ENCODE peak calls at places on chromosomes 5 and 9, in four cellular contexts. C is mesendoderm, Q is H1, D is trophoblast cell. M is an unnamed sample. For H3K79me2, the result is how much of the 10 kb centered on the place peaks cover.

GRCh38 chr5:108259306-108259705 is 122.6 kb downstream of the FBXL17 start:
- DNase-seq in D (peak), C (peak), Q (no peak), M (no peak)

GRCh38 chr5:181131514-181131913 is 545 bp upstream of the OR2V1 start:
- DNase-seq in C (no peak), D (no peak), Q (no peak), M (no peak)

GRCh38 chr5:172554562-172554961 is 86.5 kb upstream of the NEURL1B start:
- DNase-seq in C (no peak), D (no peak), Q (no peak), M (no peak)

GRCh38 chr5:94788527-94788926 is 170.1 kb downstream of the SLF1 start:
- DNase-seq in Q (no peak), C (peak), D (no peak), M (no peak)

GRCh38 chr5:53480474-53481353 is at the start of gene FST:
- DNase-seq in C (peak), D (no peak), Q (peak), M (peak)

GRCh38 chr5:156124713-156125112 is 202.3 kb upstream of the SGCD start:
- DNase-seq in C (no peak), Q (no peak), D (no peak), M (no peak)

GRCh38 chr9:35560625-35561337 is 44.3 kb upstream of the TESK1 start:
- DNase-seq in Q (no peak), D (no peak), C (no peak), M (no peak)

GRCh38 chr9:71734953-71735352 is 33.4 kb downstream of the CEMIP2 start:
- DNase-seq in C (no peak), D (no peak), Q (no peak), M (no peak)

GRCh38 chr5:62296998-62297397 is 9.0 kb upstream of the KIF2A start:
- DNase-seq in D (no peak), C (no peak), Q (no peak), M (no peak)

GRCh38 chr9:97907632-97908031 is 14.7 kb downstream of the TRMO start:
- DNase-seq in D (no peak), C (no peak), Q (no peak), M (no peak)

GRCh38 chr5:138102454-138103320 is 18.9 kb downstream of the WNT8A start:
- DNase-seq in D (no peak), Q (no peak), C (no peak), M (no peak)

GRCh38 chr5:10875201-10875768 is 114.3 kb upstream of the DAP start:
- DNase-seq in Q (no peak), C (no peak), D (no peak), M (no peak)

GRCh38 chr9:85964526-85964925 is 23.6 kb downstream of the NAA35 start:
- DNase-seq in C (no peak), D (no peak), Q (no peak), M (no peak)

GRCh38 chr9:84711398-84711777 is 41.9 kb downstream of the NTRK2 start:
- DNase-seq in D (peak), Q (no peak), C (no peak), M (no peak)

GRCh38 chr5:180866296-180866695 is 5.2 kb upstream of the ZFP62 start:
- DNase-seq in Q (no peak), D (no peak), C (no peak), M (no peak)

GRCh38 chr9:74736635-74737034 is 151.1 kb downstream of the TRPM6 start:
- DNase-seq in D (no peak), C (no peak), Q (no peak), M (no peak)

GRCh38 chr5:151150484-151151262 is 6.9 kb downstream of the ANXA6 start:
- DNase-seq in Q (no peak), D (no peak), C (no peak), M (no peak)

GRCh38 chr5:55927861-55928655 is 66.7 kb downstream of the IL6ST start:
- DNase-seq in D (peak), C (no peak), Q (peak), M (no peak)

GRCh38 chr5:93164690-93165089 is 416.3 kb downstream of the NR2F1-AS1 start:
- DNase-seq in C (peak), D (no peak), Q (no peak), M (no peak)

GRCh38 chr5:83227611-83228010 is 150.3 kb downstream of the XRCC4 start:
- DNase-seq in C (no peak), D (no peak), Q (no peak), M (no peak)

GRCh38 chr9:72914750-72915149 is 38.1 kb downstream of the ALDH1A1 start:
- DNase-seq in D (no peak), Q (no peak), C (no peak), M (no peak)

GRCh38 chr5:79932510-79933504 is 58.3 kb downstream of the MTX3 start:
- DNase-seq in Q (no peak), D (no peak), C (no peak), M (no peak)

GRCh38 chr9:82148849-82149544 is 160.4 kb downstream of the SPATA31D1 start:
- DNase-seq in D (no peak), C (no peak), Q (no peak), M (no peak)

GRCh38 chr5:78287833-78288232 is 6.7 kb downstream of the AP3B1 start:
- DNase-seq in Q (no peak), D (peak), C (peak), M (no peak)

GRCh38 chr5:164097747-164098146 is 592.3 kb downstream of the MAT2B start:
- DNase-seq in D (peak), C (no peak), Q (no peak), M (no peak)

GRCh38 chr5:141654298-141654697 is 3.1 kb upstream of the FCHSD1 start:
- DNase-seq in Q (no peak), D (peak), C (no peak), M (no peak)

GRCh38 chr5:111277061-111277460 is 52.9 kb downstream of the CAMK4 start:
- DNase-seq in C (no peak), Q (no peak), D (no peak), M (no peak)

GRCh38 chr5:110414360-110414759 is 312.1 kb downstream of the TMEM232 start:
- DNase-seq in C (peak), Q (no peak), D (no peak), M (no peak)

GRCh38 chr5:148186248-148187003 is 16.4 kb upstream of the SPINK6 start:
- DNase-seq in D (peak), Q (no peak), C (no peak), M (no peak)

GRCh38 chr9:30609713-30610112 is 1774.7 kb upstream of the ACO1 start:
- DNase-seq in C (no peak), D (no peak), Q (no peak), M (no peak)

GRCh38 chr9:35385042-35385441 is 104.9 kb upstream of the RUSC2 start:
- DNase-seq in C (peak), D (no peak), Q (no peak), M (no peak)

GRCh38 chr9:37371565-37372464 is 50.7 kb upstream of the GRHPR start:
- DNase-seq in Q (no peak), C (no peak), D (peak), M (no peak)

GRCh38 chr9:123348317-123348992 is 7.5 kb upstream of the CRB2 start:
- DNase-seq in Q (no peak), D (no peak), C (no peak), M (no peak)

GRCh38 chr9:105007143-105007542 is 79.2 kb upstream of the ABCA1 start:
- DNase-seq in Q (no peak), C (no peak), D (peak), M (no peak)

GRCh38 chr5:54135042-54135441 is 175.3 kb downstream of the ARL15 start:
- DNase-seq in C (peak), D (no peak), Q (no peak), M (no peak)

GRCh38 chr5:150783422-150783928 is 4.9 kb downstream of the SMIM3 start:
- DNase-seq in Q (no peak), C (peak), D (peak), M (peak)

GRCh38 chr9:76255781-76256455 is 138.3 kb downstream of the RFK start:
- DNase-seq in D (peak), Q (no peak), C (no peak), M (no peak)

DNA sequence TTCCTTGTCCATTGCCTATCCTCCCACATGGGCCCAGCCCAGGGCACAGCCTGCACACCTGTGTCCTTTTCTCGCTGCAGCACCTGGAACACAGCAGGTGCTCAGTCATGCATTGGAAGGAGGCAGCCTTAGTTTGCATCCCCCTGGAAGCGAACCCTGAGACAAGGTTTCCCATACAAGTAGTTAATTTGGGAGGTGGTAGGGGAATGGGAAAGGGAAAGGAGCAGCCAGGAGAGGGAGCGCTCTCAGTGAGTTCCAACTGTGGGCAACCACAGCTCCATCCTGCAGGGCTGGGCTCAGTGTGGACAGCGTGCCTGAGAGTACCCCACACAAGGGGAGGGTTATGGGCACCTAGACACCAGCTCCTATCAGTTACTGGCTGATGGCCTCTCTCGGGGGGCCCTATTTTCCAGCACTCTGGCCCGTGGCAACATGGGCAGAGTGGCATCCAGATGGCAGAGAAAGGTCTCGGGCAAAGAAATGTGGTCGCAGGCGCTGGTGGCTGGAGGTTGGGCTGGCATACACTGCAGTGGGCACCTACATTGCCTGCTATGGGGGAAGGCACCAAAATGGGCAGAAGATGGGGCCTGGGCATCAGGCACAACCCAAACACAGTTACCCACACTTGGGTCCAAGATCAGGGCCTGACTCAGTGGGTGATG is 50.1 kb downstream of the TSPAN17 start:
- DNase-seq in D (no peak), Q (no peak), C (no peak), M (peak)
- H3K79me2 ChIP-seq in D (under half), Q (under half), C (under half), M (under half)

DNA sequence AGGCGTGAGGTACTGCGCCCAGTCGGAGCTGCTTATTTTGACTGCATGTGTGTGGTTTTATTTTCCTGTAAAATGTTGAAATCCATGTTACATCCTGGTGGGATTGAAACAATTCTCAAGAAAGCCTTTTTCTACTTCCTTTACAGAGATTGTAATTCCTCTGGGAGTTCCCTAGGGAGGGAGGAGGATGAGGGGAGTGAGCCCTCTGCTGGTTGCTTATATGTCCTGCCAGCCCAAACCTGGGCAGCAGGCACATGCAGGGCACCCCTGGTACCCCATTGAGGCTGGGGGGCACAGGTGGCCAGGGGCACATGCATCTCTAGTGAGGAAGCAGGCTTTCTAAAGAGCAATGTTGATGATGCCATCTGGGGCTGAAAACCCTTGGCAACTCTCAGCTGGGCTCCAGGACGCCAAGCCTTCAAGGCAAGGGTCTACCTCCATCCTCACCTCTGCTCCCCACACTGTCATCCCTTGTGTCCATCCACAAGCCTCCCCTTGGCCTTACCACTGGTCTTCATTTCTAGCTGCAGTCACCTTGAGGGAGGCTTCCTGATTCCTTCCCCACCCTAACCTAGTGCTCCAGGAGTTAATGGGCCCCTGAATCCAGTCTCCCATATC is 84.7 kb upstream of the TNFSF8 start:
- DNase-seq in C (peak), D (no peak), Q (peak), M (peak)
- H2AK5ac ChIP-seq in C (no peak), D (peak), Q (no peak), M (no peak)

DNA sequence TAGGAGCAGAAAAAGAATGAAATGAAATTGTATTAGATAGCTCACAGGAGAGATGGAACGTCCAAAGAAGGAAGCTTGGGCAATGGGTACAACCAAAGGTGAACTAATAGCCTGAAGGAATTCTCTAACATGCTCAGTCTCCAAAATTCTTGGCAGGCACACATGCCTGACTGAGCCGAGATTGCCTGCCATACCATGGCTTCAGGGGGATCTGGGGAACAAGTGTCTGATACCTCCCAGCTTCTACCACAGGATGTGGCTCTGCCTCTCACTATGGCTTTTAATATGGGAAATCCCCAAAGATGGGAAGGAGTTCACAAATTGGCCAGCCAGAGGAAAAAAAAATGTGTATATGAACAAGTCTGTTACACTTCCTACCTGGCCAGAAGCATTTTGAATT is 3.6 kb upstream of the PALM2AKAP2 start:
- DNase-seq in D (no peak), C (no peak), Q (no peak), M (no peak)
- H2BK120ac ChIP-seq in D (no peak), C (no peak), Q (no peak), M (no peak)

GRCh38 chr5:132487841-132488555 is 2.6 kb downstream of the IRF1 start:
- DNase-seq in D (no peak), C (no peak), Q (no peak), M (peak)

GRCh38 chr5:132488590-132488989 is 2.0 kb downstream of the IRF1 start:
- DNase-seq in Q (no peak), C (no peak), D (no peak), M (no peak)

GRCh38 chr5:132490484-132491367 is at the start of gene IRF1:
- DNase-seq in C (peak), D (peak), Q (peak), M (peak)

GRCh38 chr5:132489871-132490483 is 596 bp downstream of the IRF1 start:
- DNase-seq in D (no peak), C (no peak), Q (no peak), M (peak)

DNA sequence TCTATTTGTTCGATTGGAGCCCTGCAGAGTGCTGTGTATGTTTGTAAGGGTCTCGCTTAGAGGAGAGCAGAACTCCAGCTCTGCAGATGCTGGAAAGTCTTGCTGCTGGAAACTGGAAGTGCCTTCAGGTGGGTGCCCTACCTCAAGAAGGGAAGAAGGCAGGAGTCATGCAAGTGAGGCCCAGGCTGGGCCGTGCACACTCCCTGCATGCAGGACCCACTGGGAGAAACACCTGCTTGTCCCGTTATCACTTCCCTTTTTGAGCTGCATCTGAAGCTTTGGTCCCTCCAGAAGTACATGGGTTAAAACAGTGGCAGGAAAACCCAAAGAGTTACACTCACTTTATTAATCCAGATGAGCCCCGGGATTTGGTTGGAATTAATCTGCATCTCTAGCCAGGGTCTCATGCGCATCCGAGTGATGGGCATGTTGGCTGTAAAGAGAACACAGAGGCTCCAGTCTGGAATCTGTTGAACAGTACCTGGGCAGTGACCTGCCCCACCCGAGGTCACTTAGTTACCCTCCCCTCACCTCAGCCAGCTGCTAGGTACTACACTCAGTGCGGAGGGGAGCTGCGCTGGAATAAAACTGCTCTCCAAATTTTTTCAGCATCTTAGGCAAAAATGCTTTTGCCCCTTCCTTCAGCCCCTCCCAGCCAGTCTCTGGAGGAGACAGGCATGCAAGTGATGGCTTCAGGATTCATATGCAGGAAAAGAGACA is 1.4 kb downstream of the IRF1 start:
- DNase-seq in C (no peak), D (no peak), Q (no peak), M (peak)
- H3K79me2 ChIP-seq in C (under half), D (under half), Q (under half), M (under half)

DNA sequence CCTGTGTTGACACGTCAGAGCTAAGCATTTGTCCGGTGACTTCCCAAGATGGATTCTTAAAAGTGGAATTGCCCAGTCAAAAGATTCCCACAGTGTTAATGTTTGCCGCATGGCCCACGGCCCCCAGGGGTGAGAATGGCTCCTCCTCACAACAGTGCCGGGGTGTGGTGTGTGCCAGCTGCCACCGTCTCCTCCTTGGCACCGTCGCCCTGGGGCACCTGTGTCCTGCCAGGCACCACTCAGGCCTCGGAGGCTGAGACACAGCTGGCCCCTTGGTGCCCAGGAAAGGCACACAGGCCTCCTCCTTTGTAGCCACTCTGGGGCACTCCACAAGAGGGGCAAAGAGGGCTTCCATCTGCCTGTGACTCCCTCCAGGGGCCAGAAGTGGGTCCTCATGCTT is 4.3 kb downstream of the KCNT1 start:
- DNase-seq in D (no peak), C (no peak), Q (no peak), M (no peak)
- H2AK5ac ChIP-seq in D (no peak), C (no peak), Q (no peak), M (no peak)

GRCh38 chr9:133585481-133586367 is 23.5 kb downstream of the FAM163B start:
- DNase-seq in D (no peak), Q (peak), C (no peak), M (no peak)
- H2BK120ac ChIP-seq in D (peak), Q (no peak), C (no peak), M (no peak)

GRCh38 chr5:7534505-7534904 is 138.6 kb downstream of the ADCY2 start:
- DNase-seq in D (no peak), Q (no peak), C (no peak), M (no peak)

GRCh38 chr5:7533941-7534340 is 138.0 kb downstream of the ADCY2 start:
- DNase-seq in C (peak), Q (no peak), D (peak), M (no peak)

GRCh38 chr5:7529880-7530279 is 133.9 kb downstream of the ADCY2 start:
- DNase-seq in Q (no peak), D (no peak), C (no peak), M (no peak)
- H3K79me2 ChIP-seq in Q (under half), D (under half), C (under half), M (under half)

GRCh38 chr9:99051353-99051752 is 53.6 kb upstream of the TGFBR1 start:
- DNase-seq in D (no peak), C (no peak), Q (no peak), M (no peak)
- H2AK5ac ChIP-seq in D (no peak), C (no peak), Q (no peak), M (no peak)

GRCh38 chr5:104095527-104095926 is 532.9 kb upstream of the NUDT12 start:
- DNase-seq in C (no peak), Q (no peak), D (no peak), M (no peak)
- H2BK120ac ChIP-seq in C (no peak), Q (no peak), D (no peak), M (no peak)

M was measured in H9.